ENCODE peak calls at places on chromosomes 13 and 19, in four cellular contexts. C is IMR-90, K is mesenchymal stem cell, D is neuronal stem cell. A is an unnamed sample.

GRCh38 chr19:49924004-49924880 is 4.8 kb upstream of the ATF5 start:
- DNase-seq in D (no peak), C (no peak), K (no peak), A (no peak)

GRCh38 chr13:46113596-46113995 is 8.8 kb upstream of the CPB2 start:
- DNase-seq in K (peak), C (no peak), D (no peak), A (no peak)

GRCh38 chr19:49890349-49891311 is 6.1 kb downstream of the IL4I1 start:
- DNase-seq in K (no peak), C (no peak), D (peak), A (peak)

GRCh38 chr13:30134578-30134977 is 172.8 kb downstream of the KATNAL1 start:
- DNase-seq in D (no peak), C (no peak), K (no peak), A (no peak)

GRCh38 chr13:20847298-20847697 is 55.2 kb downstream of the XPO4 start:
- DNase-seq in D (no peak), K (peak), C (no peak), A (no peak)

GRCh38 chr13:76976488-76976887 is 15.4 kb upstream of the CLN5 start:
- DNase-seq in K (no peak), C (no peak), D (no peak), A (no peak)

GRCh38 chr13:64871742-64872141 is 2358.4 kb downstream of the PCDH9 start:
- DNase-seq in C (no peak), D (no peak), K (no peak), A (no peak)

GRCh38 chr19:55650602-55651230 is 2.7 kb downstream of the CCDC106 start:
- DNase-seq in D (no peak), K (no peak), C (no peak), A (no peak)

GRCh38 chr13:36887758-36888521 is 32.1 kb downstream of the SMAD9 start:
- DNase-seq in D (no peak), C (no peak), K (no peak), A (peak)

GRCh38 chr19:45154064-45154827 is 6.5 kb downstream of the NKPD1 start:
- DNase-seq in D (no peak), C (peak), K (peak), A (no peak)

GRCh38 chr13:46389985-46390384 is 2.9 kb upstream of the RUBCNL start:
- DNase-seq in D (no peak), K (no peak), C (no peak), A (no peak)

GRCh38 chr13:43693639-43694038 is 93.1 kb downstream of the ENOX1 start:
- DNase-seq in K (no peak), D (no peak), C (no peak), A (no peak)

GRCh38 chr19:2750739-2751437 is 11.1 kb upstream of the SLC39A3 start:
- DNase-seq in K (no peak), D (no peak), C (no peak), A (no peak)

GRCh38 chr13:95039415-95039814 is 261.8 kb downstream of the ABCC4 start:
- DNase-seq in C (peak), D (no peak), K (no peak), A (no peak)

GRCh38 chr19:11420894-11421606 is 1.9 kb upstream of the RGL3 start:
- DNase-seq in K (no peak), C (no peak), D (no peak), A (peak)

DNA sequence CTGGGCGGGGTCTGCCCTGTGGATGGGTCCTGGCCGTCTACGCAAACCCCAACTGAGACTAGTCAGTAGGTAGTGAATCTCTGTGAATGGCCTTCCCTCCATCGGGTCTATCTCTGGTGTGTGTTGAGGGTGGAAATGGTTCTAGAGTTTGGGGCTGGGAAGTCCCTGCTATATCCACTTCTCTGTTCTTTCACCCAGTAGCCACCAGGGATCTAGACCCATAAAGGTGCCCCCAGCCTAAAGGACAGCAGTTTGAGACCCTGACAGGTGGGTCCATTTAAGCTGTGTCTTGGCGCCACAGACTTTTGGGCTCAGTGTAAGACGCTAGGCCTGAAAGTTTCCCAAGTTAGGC is 57.7 kb downstream of the ZNF568 start:
- DNase-seq in K (no peak), D (no peak), C (no peak), A (no peak)
- H3K9ac ChIP-seq in K (peak), D (peak), C (peak), A (no peak)

GRCh38 chr19:5131031-5131865 is 162.3 kb downstream of the KDM4B start:
- DNase-seq in K (no peak), C (no peak), D (no peak), A (no peak)
- H2BK5ac ChIP-seq in K (no peak), C (no peak), D (peak), A (no peak)

GRCh38 chr19:33524024-33524664 is 2.6 kb upstream of the PEPD start:
- DNase-seq in C (no peak), K (no peak), D (no peak), A (no peak)
- H2BK15ac ChIP-seq in C (no peak), K (no peak), D (no peak), A (no peak)

DNA sequence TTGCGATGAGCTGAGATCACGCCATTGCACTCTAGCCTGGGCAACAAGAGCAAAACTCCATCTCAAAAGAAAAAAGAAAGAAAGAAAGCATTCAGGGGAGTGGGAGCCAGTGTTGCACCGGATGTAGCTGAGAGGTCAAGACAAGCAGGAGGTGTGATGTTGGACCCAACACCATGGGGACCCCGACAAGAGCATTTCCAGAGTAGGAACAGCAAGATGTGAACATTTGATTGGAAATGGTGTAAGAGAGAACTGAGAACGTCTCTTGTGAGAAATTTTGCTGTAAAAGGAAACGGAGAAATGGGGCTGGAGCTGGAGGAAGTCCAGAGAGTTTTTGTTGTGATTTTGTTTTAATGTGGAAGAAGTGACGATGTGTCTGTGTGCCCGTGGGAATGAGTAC is 15.8 kb upstream of the DPF1 start:
- DNase-seq in C (no peak), K (no peak), D (no peak), A (no peak)
- H3K9ac ChIP-seq in C (no peak), K (no peak), D (no peak), A (no peak)

DNA sequence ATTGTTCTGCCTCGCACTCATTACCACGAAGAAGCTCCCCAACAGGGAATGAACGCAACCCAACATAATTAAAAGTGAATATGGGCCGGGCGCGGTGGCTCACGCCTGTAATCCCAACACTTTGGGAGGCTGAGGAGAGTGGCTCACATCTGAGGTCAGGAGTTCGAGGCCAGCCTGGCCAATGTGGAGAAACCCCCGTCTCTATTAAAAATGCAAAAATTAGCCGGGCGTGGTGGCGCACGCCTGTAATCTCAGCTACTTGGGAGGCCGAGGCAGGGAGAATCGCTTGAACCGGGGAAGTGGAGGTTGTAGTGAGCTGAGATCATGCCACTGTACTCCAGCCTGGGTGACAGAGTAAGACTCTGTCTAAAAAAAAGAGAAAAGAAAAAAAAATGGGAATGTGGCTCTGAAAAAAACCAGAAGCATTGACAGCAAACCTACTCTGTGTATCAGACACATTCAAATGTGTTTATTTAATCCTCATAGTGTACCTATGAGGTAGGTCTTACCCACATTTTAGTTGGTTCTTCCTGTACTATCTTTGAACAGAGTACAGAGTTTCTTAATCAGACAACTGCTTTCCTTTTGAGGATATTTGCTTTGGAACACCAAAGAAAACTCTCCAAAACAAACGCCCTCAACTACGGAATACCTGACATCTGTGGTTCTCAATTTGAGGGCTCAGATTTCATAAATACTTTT is 70.0 kb downstream of the NUFIP1 start:
- DNase-seq in D (no peak), C (no peak), K (no peak), A (no peak)
- H2BK5ac ChIP-seq in D (no peak), C (peak), K (peak), A (no peak)

A was measured in H9.